ENCODE peak calls at places on chromosomes 2 and 18, in nine cellular contexts. One of them, this sample, is unnamed.

GRCh38 chr2:170354409-170354808 is 176.5 kb downstream of the MYO3B start:
- DNase-seq in natural killer cell: no peak
- DNase-seq in pancreas: no peak
- DNase-seq in MM.1S: no peak
- DNase-seq in nephron progenitor cell: no peak
- DNase-seq in BJ: no peak
- DNase-seq in fibroblast of mammary gland: no peak
- DNase-seq in progenitor cell of endocrine pancreas: no peak
- DNase-seq in psoas muscle: no peak
- DNase-seq in this sample: no peak

GRCh38 chr18:56869189-56869777 is 218.1 kb downstream of the WDR7 start:
- DNase-seq in MM.1S: peak; percentile 73
- DNase-seq in BJ: peak; percentile 5
- DNase-seq in progenitor cell of endocrine pancreas: no peak
- DNase-seq in psoas muscle: no peak
- DNase-seq in nephron progenitor cell: peak; percentile 11
- DNase-seq in pancreas: no peak
- DNase-seq in natural killer cell: no peak
- DNase-seq in fibroblast of mammary gland: peak; percentile 74
- DNase-seq in this sample: no peak

GRCh38 chr2:237511421-237511820 is 24.4 kb downstream of the MLPH start:
- DNase-seq in MM.1S: no peak
- DNase-seq in pancreas: no peak
- DNase-seq in nephron progenitor cell: no peak
- DNase-seq in progenitor cell of endocrine pancreas: no peak
- DNase-seq in fibroblast of mammary gland: peak; percentile 66
- DNase-seq in natural killer cell: no peak
- DNase-seq in BJ: no peak
- DNase-seq in psoas muscle: no peak
- DNase-seq in this sample: no peak

GRCh38 chr2:12826781-12827180 is 110.0 kb downstream of the TRIB2 start:
- DNase-seq in MM.1S: no peak
- DNase-seq in BJ: no peak
- DNase-seq in progenitor cell of endocrine pancreas: no peak
- DNase-seq in natural killer cell: no peak
- DNase-seq in nephron progenitor cell: no peak
- DNase-seq in pancreas: no peak
- DNase-seq in psoas muscle: no peak
- DNase-seq in fibroblast of mammary gland: no peak
- DNase-seq in this sample: no peak

GRCh38 chr2:189338119-189338518 is 103.2 kb upstream of the WDR75 start:
- DNase-seq in nephron progenitor cell: no peak
- DNase-seq in natural killer cell: no peak
- DNase-seq in MM.1S: no peak
- DNase-seq in pancreas: no peak
- DNase-seq in psoas muscle: no peak
- DNase-seq in BJ: no peak
- DNase-seq in progenitor cell of endocrine pancreas: no peak
- DNase-seq in fibroblast of mammary gland: no peak
- DNase-seq in this sample: no peak

GRCh38 chr2:41967426-41968181 is 80.2 kb upstream of the PKDCC start:
- DNase-seq in progenitor cell of endocrine pancreas: no peak
- DNase-seq in BJ: no peak
- DNase-seq in fibroblast of mammary gland: peak; percentile 7
- DNase-seq in MM.1S: no peak
- DNase-seq in pancreas: peak; percentile 24
- DNase-seq in nephron progenitor cell: no peak
- DNase-seq in natural killer cell: no peak
- DNase-seq in psoas muscle: peak; percentile 64
- DNase-seq in this sample: peak; percentile 83

GRCh38 chr18:56962322-56962721 is 184.6 kb upstream of the BOD1L2 start:
- DNase-seq in progenitor cell of endocrine pancreas: no peak
- DNase-seq in fibroblast of mammary gland: no peak
- DNase-seq in BJ: no peak
- DNase-seq in nephron progenitor cell: peak; percentile 8
- DNase-seq in pancreas: no peak
- DNase-seq in MM.1S: no peak
- DNase-seq in natural killer cell: no peak
- DNase-seq in psoas muscle: no peak
- DNase-seq in this sample: no peak

GRCh38 chr18:80238651-80239260 is 8.6 kb downstream of the PARD6G start:
- DNase-seq in psoas muscle: no peak
- DNase-seq in MM.1S: no peak
- DNase-seq in BJ: no peak
- DNase-seq in natural killer cell: no peak
- DNase-seq in fibroblast of mammary gland: no peak
- DNase-seq in progenitor cell of endocrine pancreas: no peak
- DNase-seq in nephron progenitor cell: no peak
- DNase-seq in pancreas: no peak
- DNase-seq in this sample: peak; percentile 32

GRCh38 chr2:138871312-138871711 is 91.1 kb upstream of the NXPH2 start:
- DNase-seq in natural killer cell: no peak
- DNase-seq in MM.1S: no peak
- DNase-seq in progenitor cell of endocrine pancreas: no peak
- DNase-seq in psoas muscle: no peak
- DNase-seq in nephron progenitor cell: no peak
- DNase-seq in pancreas: no peak
- DNase-seq in fibroblast of mammary gland: no peak
- DNase-seq in BJ: no peak
- DNase-seq in this sample: no peak

GRCh38 chr18:76480913-76481312 is 14.1 kb downstream of the ZNF516 start:
- DNase-seq in progenitor cell of endocrine pancreas: no peak
- DNase-seq in nephron progenitor cell: no peak
- DNase-seq in psoas muscle: no peak
- DNase-seq in MM.1S: no peak
- DNase-seq in natural killer cell: no peak
- DNase-seq in BJ: no peak
- DNase-seq in pancreas: no peak
- DNase-seq in fibroblast of mammary gland: no peak
- DNase-seq in this sample: peak; percentile 55
- TF ChIP-seq CTCF in progenitor cell of endocrine pancreas: peak; percentile 40
- TF ChIP-seq CTCF in nephron progenitor cell: peak; percentile 19
- TF ChIP-seq CTCF in psoas muscle: no peak
- TF ChIP-seq CTCF in MM.1S: peak; percentile 6
- TF ChIP-seq CTCF in natural killer cell: no peak
- TF ChIP-seq CTCF in BJ: peak; percentile 25
- TF ChIP-seq CTCF in pancreas: no peak
- TF ChIP-seq CTCF in fibroblast of mammary gland: peak; percentile 30
- TF ChIP-seq CTCF in this sample: no peak

DNA sequence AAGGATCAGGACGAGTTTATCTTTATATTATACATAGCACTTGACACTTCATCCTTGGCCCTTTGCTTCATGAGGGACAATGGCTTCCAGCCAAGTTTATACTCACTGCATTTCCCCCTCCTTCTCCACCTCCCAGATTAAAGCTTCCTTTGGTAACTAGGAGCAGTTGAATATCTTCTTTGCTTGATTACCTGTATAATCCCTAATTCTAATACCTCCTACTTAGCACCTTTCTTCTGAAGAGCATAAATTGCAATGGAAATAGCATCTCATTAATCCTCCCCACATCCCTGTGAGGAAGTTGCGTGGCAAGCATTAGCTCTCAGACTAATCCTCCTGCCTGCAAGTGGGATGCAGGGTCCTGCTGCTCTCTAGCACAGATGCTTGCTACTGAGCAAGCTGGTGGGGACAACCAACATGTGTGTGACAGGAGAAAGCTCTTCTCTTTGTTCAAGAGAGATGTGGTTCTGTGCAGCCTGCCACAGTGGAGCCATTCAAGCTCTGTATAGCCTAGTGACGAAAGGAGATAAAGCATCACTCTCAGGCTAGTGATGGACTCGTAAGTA is 19.1 kb downstream of the KLHL14 start:
- DNase-seq in nephron progenitor cell: no peak
- DNase-seq in fibroblast of mammary gland: no peak
- DNase-seq in natural killer cell: no peak
- DNase-seq in pancreas: no peak
- DNase-seq in psoas muscle: no peak
- DNase-seq in progenitor cell of endocrine pancreas: no peak
- DNase-seq in BJ: no peak
- DNase-seq in MM.1S: no peak
- DNase-seq in this sample: no peak
- TF ChIP-seq CTCF in nephron progenitor cell: no peak
- TF ChIP-seq CTCF in fibroblast of mammary gland: no peak
- TF ChIP-seq CTCF in natural killer cell: no peak
- TF ChIP-seq CTCF in pancreas: no peak
- TF ChIP-seq CTCF in psoas muscle: no peak
- TF ChIP-seq CTCF in progenitor cell of endocrine pancreas: no peak
- TF ChIP-seq CTCF in BJ: no peak
- TF ChIP-seq CTCF in MM.1S: no peak
- TF ChIP-seq CTCF in this sample: no peak

GRCh38 chr2:122239440-122239839 is 484.0 kb downstream of the TSN start:
- DNase-seq in pancreas: no peak
- DNase-seq in fibroblast of mammary gland: no peak
- DNase-seq in progenitor cell of endocrine pancreas: no peak
- DNase-seq in MM.1S: no peak
- DNase-seq in natural killer cell: no peak
- DNase-seq in BJ: no peak
- DNase-seq in psoas muscle: no peak
- DNase-seq in nephron progenitor cell: no peak
- DNase-seq in this sample: no peak
- TF ChIP-seq CTCF in pancreas: no peak
- TF ChIP-seq CTCF in fibroblast of mammary gland: no peak
- TF ChIP-seq CTCF in progenitor cell of endocrine pancreas: peak; percentile 14
- TF ChIP-seq CTCF in MM.1S: no peak
- TF ChIP-seq CTCF in natural killer cell: no peak
- TF ChIP-seq CTCF in BJ: no peak
- TF ChIP-seq CTCF in psoas muscle: no peak
- TF ChIP-seq CTCF in nephron progenitor cell: no peak
- TF ChIP-seq CTCF in this sample: no peak

GRCh38 chr2:24421668-24422067 is 61.3 kb upstream of the ITSN2 start:
- DNase-seq in fibroblast of mammary gland: peak; percentile 58
- DNase-seq in progenitor cell of endocrine pancreas: peak; percentile 34
- DNase-seq in psoas muscle: peak; percentile 66
- DNase-seq in MM.1S: peak; percentile 29
- DNase-seq in nephron progenitor cell: peak; percentile 51
- DNase-seq in BJ: no peak
- DNase-seq in pancreas: peak; percentile 55
- DNase-seq in natural killer cell: peak; percentile 38
- DNase-seq in this sample: peak; percentile 65
- TF ChIP-seq CTCF in fibroblast of mammary gland: peak; percentile 68
- TF ChIP-seq CTCF in progenitor cell of endocrine pancreas: peak; percentile 57
- TF ChIP-seq CTCF in psoas muscle: peak; percentile 54
- TF ChIP-seq CTCF in MM.1S: peak; percentile 55
- TF ChIP-seq CTCF in nephron progenitor cell: peak; percentile 44
- TF ChIP-seq CTCF in BJ: peak; percentile 55
- TF ChIP-seq CTCF in pancreas: no peak
- TF ChIP-seq CTCF in natural killer cell: peak; percentile 51
- TF ChIP-seq CTCF in this sample: peak; percentile 71

GRCh38 chr18:34583895-34584294 is 126.2 kb upstream of the DTNA start:
- DNase-seq in MM.1S: no peak
- DNase-seq in progenitor cell of endocrine pancreas: no peak
- DNase-seq in pancreas: no peak
- DNase-seq in nephron progenitor cell: no peak
- DNase-seq in psoas muscle: no peak
- DNase-seq in fibroblast of mammary gland: no peak
- DNase-seq in natural killer cell: no peak
- DNase-seq in BJ: no peak
- DNase-seq in this sample: no peak
- TF ChIP-seq CTCF in MM.1S: no peak
- TF ChIP-seq CTCF in progenitor cell of endocrine pancreas: no peak
- TF ChIP-seq CTCF in pancreas: no peak
- TF ChIP-seq CTCF in nephron progenitor cell: no peak
- TF ChIP-seq CTCF in psoas muscle: no peak
- TF ChIP-seq CTCF in fibroblast of mammary gland: no peak
- TF ChIP-seq CTCF in natural killer cell: no peak
- TF ChIP-seq CTCF in BJ: no peak
- TF ChIP-seq CTCF in this sample: no peak

GRCh38 chr2:135798762-135799161 is 38.2 kb downstream of the LCT start:
- DNase-seq in natural killer cell: no peak
- DNase-seq in psoas muscle: no peak
- DNase-seq in fibroblast of mammary gland: peak; percentile 14
- DNase-seq in progenitor cell of endocrine pancreas: no peak
- DNase-seq in BJ: no peak
- DNase-seq in MM.1S: no peak
- DNase-seq in pancreas: no peak
- DNase-seq in nephron progenitor cell: no peak
- DNase-seq in this sample: no peak
- TF ChIP-seq CTCF in natural killer cell: no peak
- TF ChIP-seq CTCF in psoas muscle: no peak
- TF ChIP-seq CTCF in fibroblast of mammary gland: peak; percentile 28
- TF ChIP-seq CTCF in progenitor cell of endocrine pancreas: peak; percentile 17
- TF ChIP-seq CTCF in BJ: peak; percentile 25
- TF ChIP-seq CTCF in MM.1S: peak; percentile 16
- TF ChIP-seq CTCF in pancreas: no peak
- TF ChIP-seq CTCF in nephron progenitor cell: no peak
- TF ChIP-seq CTCF in this sample: no peak